ENCODE peak calls at places on chromosome 5, in six cellular contexts. D is caudate nucleus, T is activated T-cell treated with anti-CD3 and anti-CD28 coated beads for 1 hour, Y is A549, B is Right ventricle myocardium inferior, X is pancreas. L is an unnamed sample.

GRCh38 chr5:149828161-149829011 is 98.3 kb downstream of the PPARGC1B start:
- DNase-seq in D (peak; percentile 46), T (peak; percentile 86), Y (peak; percentile 91), B (peak; percentile 84), X (peak; percentile 86), L (peak; percentile 79)

GRCh38 chr5:73393606-73394489 is 54.7 kb downstream of the FOXD1 start:
- DNase-seq in D (no peak), T (no peak), Y (no peak), B (no peak), X (no peak), L (no peak)

GRCh38 chr5:33601881-33602280 is 161.1 kb downstream of the TARS1 start:
- DNase-seq in D (no peak), T (no peak), Y (no peak), B (no peak), X (no peak), L (no peak)

GRCh38 chr5:130286971-130287370 is 382.7 kb downstream of the CHSY3 start:
- DNase-seq in D (no peak), T (no peak), Y (no peak), B (no peak), X (no peak), L (no peak)

GRCh38 chr5:111983459-111983858 is 226.5 kb upstream of the NREP start:
- DNase-seq in D (no peak), T (no peak), Y (no peak), B (no peak), X (no peak), L (no peak)

GRCh38 chr5:131258733-131259132 is 5.1 kb upstream of the CDC42SE2 start:
- DNase-seq in D (no peak), T (no peak), Y (no peak), B (no peak), X (no peak), L (no peak)

GRCh38 chr5:144468542-144468941 is 297.9 kb downstream of the KCTD16 start:
- DNase-seq in D (no peak), T (no peak), Y (no peak), B (no peak), X (no peak), L (no peak)

GRCh38 chr5:176781638-176782570 is 28.5 kb upstream of the UNC5A start:
- DNase-seq in D (no peak), T (no peak), Y (no peak), B (no peak), X (no peak), L (no peak)

GRCh38 chr5:181043285-181044092 is 3.4 kb downstream of the BTNL9 start:
- DNase-seq in D (no peak), T (no peak), Y (peak; percentile 44), B (no peak), X (no peak), L (no peak)

GRCh38 chr5:125317546-125317995 is 571.1 kb upstream of the ZNF608 start:
- DNase-seq in D (no peak), T (no peak), Y (no peak), B (no peak), X (no peak), L (no peak)

GRCh38 chr5:393846-394275 is 49.1 kb upstream of the EXOC3 start:
- DNase-seq in D (no peak), T (no peak), Y (no peak), B (peak; percentile 25), X (no peak), L (no peak)

GRCh38 chr5:141875795-141876627 is 2.2 kb downstream of the PCDH1 start:
- DNase-seq in D (no peak), T (no peak), Y (no peak), B (no peak), X (peak; percentile 48), L (no peak)

GRCh38 chr5:171386006-171386671 is 1.5 kb upstream of the NPM1 start:
- DNase-seq in D (no peak), T (no peak), Y (no peak), B (no peak), X (peak; percentile 19), L (no peak)

GRCh38 chr5:55899344-55899743 is 48.2 kb downstream of the IL31RA start:
- DNase-seq in D (no peak), T (no peak), Y (no peak), B (no peak), X (no peak), L (no peak)

GRCh38 chr5:151750121-151750520 is 8.3 kb downstream of the ATOX1 start:
- DNase-seq in D (no peak), T (no peak), Y (no peak), B (no peak), X (no peak), L (no peak)

GRCh38 chr5:107671742-107672211 is 1.0 kb upstream of the EFNA5 start:
- DNase-seq in D (no peak), T (no peak), Y (peak; percentile 82), B (no peak), X (no peak), L (no peak)

GRCh38 chr5:109006129-109006528 is 258.4 kb downstream of the FER start:
- DNase-seq in D (no peak), T (no peak), Y (no peak), B (no peak), X (no peak), L (no peak)

GRCh38 chr5:149824851-149825250 is 94.7 kb downstream of the PPARGC1B start:
- DNase-seq in D (no peak), T (no peak), Y (no peak), B (peak; percentile 67), X (no peak), L (no peak)

GRCh38 chr5:152170350-152170749 is 234.7 kb downstream of the NMUR2 start:
- DNase-seq in D (no peak), T (no peak), Y (peak; percentile 4), B (no peak), X (no peak), L (no peak)

GRCh38 chr5:43232943-43233833 is 41.2 kb downstream of the NIM1K start:
- DNase-seq in D (no peak), T (no peak), Y (no peak), B (no peak), X (no peak), L (no peak)

GRCh38 chr5:143536364-143536763 is 132.9 kb upstream of the NR3C1 start:
- DNase-seq in D (no peak), T (no peak), Y (peak; percentile 77), B (no peak), X (peak; percentile 8), L (no peak)

GRCh38 chr5:135835766-135836165 is 1.3 kb downstream of the SLC25A48 start:
- DNase-seq in D (no peak), T (no peak), Y (no peak), B (no peak), X (no peak), L (no peak)

GRCh38 chr5:21063146-21063545 is 1075.1 kb upstream of the CDH18 start:
- DNase-seq in D (no peak), T (no peak), Y (no peak), B (no peak), X (no peak), L (no peak)

GRCh38 chr5:17180957-17181723 is 36.3 kb upstream of the BASP1 start:
- DNase-seq in D (no peak), T (no peak), Y (peak; percentile 95), B (no peak), X (no peak), L (no peak)

GRCh38 chr5:34554656-34555055 is 101.5 kb upstream of the RAI14 start:
- DNase-seq in D (no peak), T (no peak), Y (no peak), B (no peak), X (no peak), L (no peak)

GRCh38 chr5:172524573-172525021 is 70.3 kb upstream of the SH3PXD2B start:
- DNase-seq in D (no peak), T (no peak), Y (no peak), B (no peak), X (no peak), L (no peak)